ENCODE peak calls at places on chromosomes 4 and X, in ten cellular contexts. One of them, this sample, is unnamed.

GRCh38 chr4:80307774-80308465 is 27.6 kb upstream of the CFAP299 start:
- DNase-seq in activated CD8-positive, alpha-beta T cell treated with anti-CD3 and anti-CD28 coated beads for 36 hours: no peak
- DNase-seq in epithelial cell of proximal tubule: no peak
- DNase-seq in pancreas: no peak
- DNase-seq in activated CD4-positive, alpha-beta T cell treated with anti-CD3 and anti-CD28 coated beads for 1 hour: no peak
- DNase-seq in Right ventricle myocardium superior: no peak
- DNase-seq in GM18507: no peak
- DNase-seq in T-helper 1 cell: no peak
- DNase-seq in colonic mucosa: no peak
- DNase-seq in left colon: no peak
- DNase-seq in this sample: no peak

GRCh38 chrX:75067931-75068330 is 88.2 kb downstream of the ABCB7 start:
- DNase-seq in activated CD8-positive, alpha-beta T cell treated with anti-CD3 and anti-CD28 coated beads for 36 hours: no peak
- DNase-seq in epithelial cell of proximal tubule: no peak
- DNase-seq in pancreas: no peak
- DNase-seq in activated CD4-positive, alpha-beta T cell treated with anti-CD3 and anti-CD28 coated beads for 1 hour: no peak
- DNase-seq in Right ventricle myocardium superior: no peak
- DNase-seq in GM18507: no peak
- DNase-seq in T-helper 1 cell: peak; percentile 4
- DNase-seq in colonic mucosa: no peak
- DNase-seq in left colon: no peak
- DNase-seq in this sample: no peak

GRCh38 chr4:89411539-89411938 is 103.9 kb upstream of the GPRIN3 start:
- DNase-seq in activated CD8-positive, alpha-beta T cell treated with anti-CD3 and anti-CD28 coated beads for 36 hours: no peak
- DNase-seq in epithelial cell of proximal tubule: no peak
- DNase-seq in pancreas: peak; percentile 22
- DNase-seq in activated CD4-positive, alpha-beta T cell treated with anti-CD3 and anti-CD28 coated beads for 1 hour: no peak
- DNase-seq in Right ventricle myocardium superior: no peak
- DNase-seq in GM18507: no peak
- DNase-seq in T-helper 1 cell: no peak
- DNase-seq in colonic mucosa: no peak
- DNase-seq in left colon: no peak
- DNase-seq in this sample: no peak

GRCh38 chr4:163967263-163967662 is 472.8 kb downstream of the TMA16 start:
- DNase-seq in activated CD8-positive, alpha-beta T cell treated with anti-CD3 and anti-CD28 coated beads for 36 hours: no peak
- DNase-seq in epithelial cell of proximal tubule: no peak
- DNase-seq in pancreas: no peak
- DNase-seq in activated CD4-positive, alpha-beta T cell treated with anti-CD3 and anti-CD28 coated beads for 1 hour: no peak
- DNase-seq in Right ventricle myocardium superior: no peak
- DNase-seq in GM18507: no peak
- DNase-seq in T-helper 1 cell: no peak
- DNase-seq in colonic mucosa: no peak
- DNase-seq in left colon: no peak
- DNase-seq in this sample: no peak

GRCh38 chr4:38857354-38858096 is 908 bp upstream of the TLR6 start:
- DNase-seq in activated CD8-positive, alpha-beta T cell treated with anti-CD3 and anti-CD28 coated beads for 36 hours: peak; percentile 47
- DNase-seq in epithelial cell of proximal tubule: peak; percentile 85
- DNase-seq in pancreas: peak; percentile 42
- DNase-seq in activated CD4-positive, alpha-beta T cell treated with anti-CD3 and anti-CD28 coated beads for 1 hour: no peak
- DNase-seq in Right ventricle myocardium superior: no peak
- DNase-seq in GM18507: peak; percentile 22
- DNase-seq in T-helper 1 cell: peak; percentile 79
- DNase-seq in colonic mucosa: no peak
- DNase-seq in left colon: no peak
- DNase-seq in this sample: no peak

GRCh38 chr4:815464-816146 is 10.3 kb downstream of the CPLX1 start:
- DNase-seq in activated CD8-positive, alpha-beta T cell treated with anti-CD3 and anti-CD28 coated beads for 36 hours: no peak
- DNase-seq in epithelial cell of proximal tubule: no peak
- DNase-seq in pancreas: no peak
- DNase-seq in activated CD4-positive, alpha-beta T cell treated with anti-CD3 and anti-CD28 coated beads for 1 hour: no peak
- DNase-seq in Right ventricle myocardium superior: no peak
- DNase-seq in GM18507: no peak
- DNase-seq in T-helper 1 cell: no peak
- DNase-seq in colonic mucosa: peak; percentile 85
- DNase-seq in left colon: peak; percentile 64
- DNase-seq in this sample: peak; percentile 89

GRCh38 chrX:6644411-6644810 is 109.5 kb upstream of the VCX3A start:
- DNase-seq in activated CD8-positive, alpha-beta T cell treated with anti-CD3 and anti-CD28 coated beads for 36 hours: peak; percentile 1
- DNase-seq in epithelial cell of proximal tubule: no peak
- DNase-seq in pancreas: no peak
- DNase-seq in activated CD4-positive, alpha-beta T cell treated with anti-CD3 and anti-CD28 coated beads for 1 hour: no peak
- DNase-seq in Right ventricle myocardium superior: no peak
- DNase-seq in GM18507: no peak
- DNase-seq in T-helper 1 cell: no peak
- DNase-seq in colonic mucosa: peak; percentile 18
- DNase-seq in left colon: no peak
- DNase-seq in this sample: no peak

GRCh38 chr4:156838761-156839160 is 132.8 kb downstream of the PDGFC start:
- DNase-seq in activated CD8-positive, alpha-beta T cell treated with anti-CD3 and anti-CD28 coated beads for 36 hours: no peak
- DNase-seq in epithelial cell of proximal tubule: no peak
- DNase-seq in pancreas: no peak
- DNase-seq in activated CD4-positive, alpha-beta T cell treated with anti-CD3 and anti-CD28 coated beads for 1 hour: no peak
- DNase-seq in Right ventricle myocardium superior: no peak
- DNase-seq in GM18507: no peak
- DNase-seq in T-helper 1 cell: no peak
- DNase-seq in colonic mucosa: no peak
- DNase-seq in left colon: no peak
- DNase-seq in this sample: no peak

GRCh38 chr4:8394806-8395205 is 45.7 kb downstream of the ACOX3 start:
- DNase-seq in activated CD8-positive, alpha-beta T cell treated with anti-CD3 and anti-CD28 coated beads for 36 hours: no peak
- DNase-seq in epithelial cell of proximal tubule: no peak
- DNase-seq in pancreas: no peak
- DNase-seq in activated CD4-positive, alpha-beta T cell treated with anti-CD3 and anti-CD28 coated beads for 1 hour: no peak
- DNase-seq in Right ventricle myocardium superior: no peak
- DNase-seq in GM18507: no peak
- DNase-seq in T-helper 1 cell: no peak
- DNase-seq in colonic mucosa: no peak
- DNase-seq in left colon: no peak
- DNase-seq in this sample: no peak

GRCh38 chrX:2700405-2701320 is 9.6 kb downstream of the CD99 start:
- DNase-seq in activated CD8-positive, alpha-beta T cell treated with anti-CD3 and anti-CD28 coated beads for 36 hours: no peak
- DNase-seq in epithelial cell of proximal tubule: no peak
- DNase-seq in pancreas: no peak
- DNase-seq in activated CD4-positive, alpha-beta T cell treated with anti-CD3 and anti-CD28 coated beads for 1 hour: no peak
- DNase-seq in Right ventricle myocardium superior: no peak
- DNase-seq in GM18507: no peak
- DNase-seq in T-helper 1 cell: no peak
- DNase-seq in colonic mucosa: no peak
- DNase-seq in left colon: no peak
- DNase-seq in this sample: no peak

GRCh38 chrX:124217289-124218251 is 114.9 kb upstream of the TEX13D start:
- DNase-seq in activated CD8-positive, alpha-beta T cell treated with anti-CD3 and anti-CD28 coated beads for 36 hours: peak; percentile 80
- DNase-seq in epithelial cell of proximal tubule: no peak
- DNase-seq in pancreas: no peak
- DNase-seq in activated CD4-positive, alpha-beta T cell treated with anti-CD3 and anti-CD28 coated beads for 1 hour: peak; percentile 35
- DNase-seq in Right ventricle myocardium superior: no peak
- DNase-seq in GM18507: no peak
- DNase-seq in T-helper 1 cell: peak; percentile 91
- DNase-seq in colonic mucosa: no peak
- DNase-seq in left colon: peak; percentile 13
- DNase-seq in this sample: no peak

GRCh38 chr4:99612704-99613103 is 38.1 kb downstream of the MTTP start:
- DNase-seq in activated CD8-positive, alpha-beta T cell treated with anti-CD3 and anti-CD28 coated beads for 36 hours: no peak
- DNase-seq in epithelial cell of proximal tubule: no peak
- DNase-seq in pancreas: no peak
- DNase-seq in activated CD4-positive, alpha-beta T cell treated with anti-CD3 and anti-CD28 coated beads for 1 hour: no peak
- DNase-seq in Right ventricle myocardium superior: no peak
- DNase-seq in GM18507: no peak
- DNase-seq in T-helper 1 cell: no peak
- DNase-seq in colonic mucosa: no peak
- DNase-seq in left colon: no peak
- DNase-seq in this sample: no peak